ENCODE peak calls at places on chromosomes 2 and 18, in eight cellular contexts. B is heart left ventricle; Q is kidney; H is upper lobe of right lung; I is GM12865; T is CD8-positive, alpha-beta T cell; M is colonic mucosa; P is IMR-90. J is an unnamed sample.

GRCh38 chr2:45452866-45453265 is 158.2 kb downstream of the SRBD1 start:
- DNase-seq in B (peak), Q (no peak), H (no peak), I (no peak), T (no peak), M (no peak), P (peak), J (peak)

GRCh38 chr2:63218800-63219511 is 168.3 kb downstream of the OTX1 start:
- DNase-seq in B (no peak), Q (no peak), H (no peak), I (no peak), T (no peak), M (no peak), P (no peak), J (no peak)

GRCh38 chr2:154368148-154368547 is 330.3 kb upstream of the KCNJ3 start:
- DNase-seq in B (no peak), Q (no peak), H (no peak), I (no peak), T (no peak), M (no peak), P (no peak), J (no peak)

GRCh38 chr2:101558740-101559508 is 84.0 kb upstream of the RFX8 start:
- DNase-seq in B (no peak), Q (no peak), H (no peak), I (no peak), T (no peak), M (no peak), P (peak), J (no peak)

GRCh38 chr2:3168230-3168891 is 209.3 kb downstream of the EIPR1 start:
- DNase-seq in B (no peak), Q (no peak), H (peak), I (no peak), T (no peak), M (no peak), P (peak), J (peak)

GRCh38 chr2:126749537-126749936 is 93.6 kb downstream of the GYPC start:
- DNase-seq in B (no peak), Q (no peak), H (no peak), I (peak), T (no peak), M (no peak), P (peak), J (no peak)

GRCh38 chr2:44392338-44392943 is 30.7 kb downstream of the CAMKMT start:
- DNase-seq in B (peak), Q (no peak), H (no peak), I (peak), T (no peak), M (peak), P (peak), J (no peak)

GRCh38 chr2:133200684-133201421 is 367.4 kb downstream of the NCKAP5 start:
- DNase-seq in B (no peak), Q (no peak), H (no peak), I (no peak), T (no peak), M (no peak), P (peak), J (no peak)

GRCh38 chr2:169280502-169280901 is 81.8 kb downstream of the LRP2 start:
- DNase-seq in B (no peak), Q (no peak), H (no peak), I (no peak), T (no peak), M (no peak), P (no peak), J (no peak)

GRCh38 chr2:47323009-47323821 is 79.7 kb upstream of the MSH2 start:
- DNase-seq in B (peak), Q (peak), H (peak), I (peak), T (peak), M (peak), P (peak), J (peak)

GRCh38 chr2:47321006-47321405 is 82.0 kb upstream of the MSH2 start:
- DNase-seq in B (no peak), Q (no peak), H (no peak), I (no peak), T (no peak), M (no peak), P (no peak), J (no peak)

GRCh38 chr2:47323822-47324171 is 79.2 kb upstream of the MSH2 start:
- DNase-seq in B (no peak), Q (no peak), H (no peak), I (no peak), T (no peak), M (no peak), P (no peak), J (no peak)

GRCh38 chr2:47321411-47322031 is 81.4 kb upstream of the MSH2 start:
- DNase-seq in B (no peak), Q (no peak), H (no peak), I (no peak), T (no peak), M (no peak), P (peak), J (no peak)
- TF ChIP-seq CTCF in B (no peak), Q (no peak), H (no peak), I (no peak), T (no peak), M (no peak), P (no peak), J (no peak)

GRCh38 chr18:12890500-12890899 is 6.5 kb upstream of the PTPN2 start:
- DNase-seq in B (no peak), Q (no peak), H (no peak), I (peak), T (no peak), M (no peak), P (no peak), J (no peak)
- TF ChIP-seq CTCF in B (no peak), Q (peak), H (no peak), I (peak), T (no peak), M (no peak), P (peak), J (no peak)

GRCh38 chr2:42041377-42042127 is 6.3 kb upstream of the PKDCC start:
- DNase-seq in B (no peak), Q (no peak), H (no peak), I (no peak), T (no peak), M (no peak), P (no peak), J (no peak)
- TF ChIP-seq CTCF in B (no peak), Q (no peak), H (no peak), I (no peak), T (no peak), M (no peak), P (no peak), J (no peak)

DNA sequence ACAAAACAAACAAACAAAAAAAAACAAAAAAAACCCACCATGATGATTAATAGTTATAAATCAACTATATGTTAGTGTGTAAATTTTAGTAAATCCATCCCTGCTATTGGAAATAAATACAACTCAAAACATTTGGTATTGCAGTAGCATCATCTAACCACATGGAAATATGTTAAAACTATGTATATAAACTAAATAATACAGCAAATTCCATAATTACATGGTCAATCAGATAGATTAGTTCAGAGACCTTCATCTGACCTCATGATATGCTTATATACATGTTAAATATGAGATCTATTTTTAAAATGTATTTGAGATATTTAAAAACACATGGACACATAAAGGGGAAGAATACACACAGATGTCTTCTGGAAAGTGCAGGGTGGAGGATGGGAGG is 384.2 kb downstream of the TMX3 start:
- DNase-seq in B (no peak), Q (no peak), H (no peak), I (no peak), T (no peak), M (no peak), P (no peak), J (no peak)
- TF ChIP-seq CTCF in B (no peak), Q (no peak), H (no peak), I (no peak), T (no peak), M (no peak), P (no peak), J (no peak)